ENCODE peak calls at places on chromosomes 16 and 17, in five cellular contexts. W is effector CD4-positive, alpha-beta T cell; E is kidney; J is cerebellar cortex; H is LoVo. A is an unnamed sample.

GRCh38 chr17:12406623-12407228 is 259.0 kb upstream of the MYOCD start:
- DNase-seq in W (no peak), E (no peak), J (no peak), H (no peak), A (no peak)

GRCh38 chr17:4594406-4595349 is 10.3 kb downstream of the SMTNL2 start:
- DNase-seq in W (no peak), E (peak), J (no peak), H (no peak), A (no peak)

GRCh38 chr17:77214328-77214727 is 73.6 kb downstream of the SEC14L1 start:
- DNase-seq in W (no peak), E (no peak), J (no peak), H (no peak), A (no peak)

GRCh38 chr17:876272-876671 is 94.1 kb downstream of the MRM3 start:
- DNase-seq in W (no peak), E (no peak), J (no peak), H (no peak), A (no peak)

GRCh38 chr16:85386467-85387170 is 226.5 kb upstream of the GSE1 start:
- DNase-seq in W (no peak), E (peak), J (no peak), H (no peak), A (no peak)

GRCh38 chr17:57541472-57542394 is 203.4 kb downstream of the CCDC182 start:
- DNase-seq in W (no peak), E (no peak), J (no peak), H (no peak), A (no peak)

GRCh38 chr16:57314161-57314785 is 29.8 kb upstream of the PLLP start:
- DNase-seq in W (no peak), E (no peak), J (no peak), H (no peak), A (no peak)

GRCh38 chr16:49277386-49277742 is 4.3 kb downstream of the CBLN1 start:
- DNase-seq in W (no peak), E (no peak), J (peak), H (no peak), A (no peak)

GRCh38 chr17:47692895-47693666 is 880 bp upstream of the TBKBP1 start:
- DNase-seq in W (no peak), E (peak), J (no peak), H (no peak), A (no peak)

GRCh38 chr16:51359141-51359960 is 208.3 kb upstream of the SALL1 start:
- DNase-seq in W (no peak), E (no peak), J (peak), H (no peak), A (peak)

GRCh38 chr16:67101683-67102082 is 8.1 kb upstream of the PHAF1 start:
- DNase-seq in W (no peak), E (no peak), J (no peak), H (no peak), A (no peak)

GRCh38 chr16:89174877-89175276 is 3.3 kb downstream of the CDH15 start:
- DNase-seq in W (no peak), E (no peak), J (no peak), H (no peak), A (no peak)

GRCh38 chr16:50562657-50563056 is 14.5 kb downstream of the NKD1 start:
- DNase-seq in W (no peak), E (no peak), J (no peak), H (no peak), A (no peak)

GRCh38 chr16:81774348-81774747 is 4.7 kb upstream of the PLCG2 start:
- DNase-seq in W (no peak), E (no peak), J (no peak), H (no peak), A (no peak)

GRCh38 chr17:72116692-72117469 is 3.9 kb upstream of the SOX9 start:
- DNase-seq in W (no peak), E (no peak), J (no peak), H (no peak), A (no peak)

GRCh38 chr16:75420987-75421819 is 12.1 kb downstream of the CFDP1 start:
- DNase-seq in W (no peak), E (peak), J (peak), H (no peak), A (no peak)

GRCh38 chr17:2123467-2124251 is 68.8 kb downstream of the HIC1 start:
- DNase-seq in W (no peak), E (no peak), J (peak), H (no peak), A (no peak)

GRCh38 chr16:351804-352520 is 561 bp downstream of the AXIN1 start:
- DNase-seq in W (peak), E (peak), J (no peak), H (no peak), A (no peak)

GRCh38 chr17:57823469-57824401 is 26.1 kb downstream of the MRPS23 start:
- DNase-seq in W (no peak), E (no peak), J (no peak), H (no peak), A (no peak)

GRCh38 chr17:5122586-5123342 is 6.9 kb downstream of the USP6 start:
- DNase-seq in W (no peak), E (peak), J (no peak), H (no peak), A (no peak)

GRCh38 chr16:889586-889985 is 81.2 kb downstream of the LMF1 start:
- DNase-seq in W (no peak), E (peak), J (no peak), H (no peak), A (no peak)

GRCh38 chr17:77959926-77960521 is 1.5 kb downstream of the TNRC6C start:
- DNase-seq in W (peak), E (no peak), J (peak), H (no peak), A (no peak)

GRCh38 chr16:29900888-29901606 is 759 bp downstream of the ASPHD1 start:
- DNase-seq in W (no peak), E (no peak), J (no peak), H (no peak), A (no peak)

GRCh38 chr17:30344283-30345088 is 10.6 kb upstream of the TMIGD1 start:
- DNase-seq in W (no peak), E (no peak), J (no peak), H (peak), A (peak)

GRCh38 chr17:18184143-18185007 is 747 bp downstream of the ALKBH5 start:
- DNase-seq in W (peak), E (peak), J (peak), H (no peak), A (peak)

GRCh38 chr17:57140321-57140720 is 55.3 kb downstream of the AKAP1 start:
- DNase-seq in W (no peak), E (no peak), J (no peak), H (no peak), A (no peak)

GRCh38 chr16:89924925-89925307 is 1.8 kb downstream of the TUBB3 start:
- DNase-seq in W (no peak), E (no peak), J (peak), H (no peak), A (no peak)

GRCh38 chr16:17327671-17328335 is 143.0 kb downstream of the XYLT1 start:
- DNase-seq in W (no peak), E (no peak), J (no peak), H (no peak), A (no peak)

GRCh38 chr17:82242977-82243647 is 14.3 kb downstream of the SLC16A3 start:
- DNase-seq in W (no peak), E (peak), J (peak), H (no peak), A (peak)

GRCh38 chr16:70746708-70747424 is 54.1 kb downstream of the VAC14 start:
- DNase-seq in W (no peak), E (peak), J (no peak), H (peak), A (no peak)

GRCh38 chr17:78679495-78680395 is 102.3 kb downstream of the CYTH1 start:
- DNase-seq in W (no peak), E (no peak), J (peak), H (no peak), A (no peak)

GRCh38 chr17:376936-377863 is 24.6 kb upstream of the RPH3AL start:
- DNase-seq in W (no peak), E (no peak), J (peak), H (no peak), A (no peak)

GRCh38 chr17:29929006-29929543 is 953 bp downstream of the SSH2 start:
- DNase-seq in W (no peak), E (no peak), J (peak), H (peak), A (peak)